ENCODE peak calls at places on chromosomes 6 and 20, in four cellular contexts. One of them, this sample, is unnamed.

GRCh38 chr6:156279306-156279969 is 497.7 kb upstream of the ARID1B start:
- DNase-seq in neuronal stem cell: no peak
- DNase-seq in GM12878: peak
- DNase-seq in SK-N-SH: peak
- DNase-seq in this sample: no peak

GRCh38 chr20:35284992-35285805 is 627 bp upstream of the EIF6 start:
- DNase-seq in neuronal stem cell: no peak
- DNase-seq in GM12878: no peak
- DNase-seq in SK-N-SH: no peak
- DNase-seq in this sample: no peak

GRCh38 chr6:46719099-46719498 is 16.1 kb downstream of the PLA2G7 start:
- DNase-seq in neuronal stem cell: no peak
- DNase-seq in GM12878: no peak
- DNase-seq in SK-N-SH: no peak
- DNase-seq in this sample: no peak

GRCh38 chr6:140237251-140237650 is 862.8 kb upstream of the CITED2 start:
- DNase-seq in neuronal stem cell: no peak
- DNase-seq in GM12878: no peak
- DNase-seq in SK-N-SH: no peak
- DNase-seq in this sample: no peak

GRCh38 chr6:166670894-166671293 is 43.8 kb upstream of the RPS6KA2 start:
- DNase-seq in neuronal stem cell: no peak
- DNase-seq in GM12878: no peak
- DNase-seq in SK-N-SH: no peak
- DNase-seq in this sample: no peak

GRCh38 chr20:50395258-50395729 is 114.9 kb upstream of the PTPN1 start:
- DNase-seq in neuronal stem cell: no peak
- DNase-seq in GM12878: no peak
- DNase-seq in SK-N-SH: no peak
- DNase-seq in this sample: no peak

GRCh38 chr6:24358219-24358821 is 461 bp upstream of the DCDC2 start:
- DNase-seq in neuronal stem cell: no peak
- DNase-seq in GM12878: no peak
- DNase-seq in SK-N-SH: no peak
- DNase-seq in this sample: no peak

GRCh38 chr6:89956182-89956581 is 61.9 kb downstream of the GJA10 start:
- DNase-seq in neuronal stem cell: no peak
- DNase-seq in GM12878: no peak
- DNase-seq in SK-N-SH: no peak
- DNase-seq in this sample: no peak

GRCh38 chr20:46557231-46557956 is 6.9 kb upstream of the OCSTAMP start:
- DNase-seq in neuronal stem cell: no peak
- DNase-seq in GM12878: no peak
- DNase-seq in SK-N-SH: no peak
- DNase-seq in this sample: no peak

GRCh38 chr20:2089447-2089846 is 12.2 kb upstream of the STK35 start:
- DNase-seq in neuronal stem cell: no peak
- DNase-seq in GM12878: no peak
- DNase-seq in SK-N-SH: no peak
- DNase-seq in this sample: no peak

GRCh38 chr6:118163609-118164008 is 256.5 kb downstream of the SLC35F1 start:
- DNase-seq in neuronal stem cell: no peak
- DNase-seq in GM12878: no peak
- DNase-seq in SK-N-SH: no peak
- DNase-seq in this sample: no peak

GRCh38 chr6:87772597-87773530 is 70.8 kb upstream of the AKIRIN2 start:
- DNase-seq in neuronal stem cell: no peak
- DNase-seq in GM12878: no peak
- DNase-seq in SK-N-SH: peak
- DNase-seq in this sample: no peak
- H2AFZ ChIP-seq in neuronal stem cell: peak
- H2AFZ ChIP-seq in GM12878: no peak
- H2AFZ ChIP-seq in SK-N-SH: peak
- H2AFZ ChIP-seq in this sample: no peak

GRCh38 chr6:109466212-109466923 is 10.8 kb upstream of the MICAL1 start:
- DNase-seq in neuronal stem cell: no peak
- DNase-seq in GM12878: no peak
- DNase-seq in SK-N-SH: no peak
- DNase-seq in this sample: no peak
- H3K27ac ChIP-seq in neuronal stem cell: no peak
- H3K27ac ChIP-seq in GM12878: no peak
- H3K27ac ChIP-seq in SK-N-SH: no peak
- H3K27ac ChIP-seq in this sample: no peak

GRCh38 chr20:33472868-33473267 is 17.0 kb upstream of the CBFA2T2 start:
- DNase-seq in neuronal stem cell: no peak
- DNase-seq in GM12878: no peak
- DNase-seq in SK-N-SH: no peak
- DNase-seq in this sample: no peak
- H2AFZ ChIP-seq in neuronal stem cell: no peak
- H2AFZ ChIP-seq in GM12878: no peak
- H2AFZ ChIP-seq in SK-N-SH: no peak
- H2AFZ ChIP-seq in this sample: no peak

GRCh38 chr6:35027807-35028206 is 113.3 kb downstream of the TCP11 start:
- DNase-seq in neuronal stem cell: no peak
- DNase-seq in GM12878: no peak
- DNase-seq in SK-N-SH: no peak
- DNase-seq in this sample: no peak
- H3K27ac ChIP-seq in neuronal stem cell: no peak
- H3K27ac ChIP-seq in GM12878: no peak
- H3K27ac ChIP-seq in SK-N-SH: no peak
- H3K27ac ChIP-seq in this sample: no peak

DNA sequence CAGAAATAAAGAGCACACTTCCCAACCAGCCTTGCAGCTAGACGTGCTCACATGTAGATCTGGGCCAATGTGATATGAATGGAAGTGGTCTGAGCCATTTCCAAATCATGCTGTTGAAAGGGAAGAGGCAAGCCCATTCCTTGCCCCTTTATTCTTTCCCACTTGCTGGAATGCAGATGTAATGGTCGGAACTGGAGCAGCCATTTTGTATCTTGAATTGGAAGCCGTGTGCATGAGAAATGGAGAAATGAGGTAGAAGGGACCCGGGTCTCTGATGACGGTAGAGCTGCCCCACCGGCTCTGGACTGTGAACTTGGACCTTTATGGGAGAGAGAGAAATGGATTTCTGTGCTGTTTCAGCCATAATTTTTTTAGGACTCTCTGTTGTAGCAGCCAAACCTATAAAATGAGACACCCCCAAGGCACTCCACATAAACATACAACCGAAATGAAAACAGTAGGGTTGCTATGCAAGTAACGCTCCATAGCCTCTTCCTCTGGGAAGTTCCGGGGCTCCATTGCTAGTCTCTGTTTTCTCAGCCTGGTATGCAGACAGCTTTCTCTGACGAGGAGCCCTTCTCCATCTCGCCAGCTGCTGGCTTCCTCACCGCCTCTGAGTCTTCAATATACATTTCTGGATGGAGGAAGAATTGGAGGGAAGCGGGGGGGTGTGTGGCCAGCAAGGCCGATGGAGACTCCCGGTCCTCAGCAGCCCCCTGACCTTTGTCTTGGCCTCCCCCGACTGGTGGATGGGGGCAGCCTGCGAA is 54.7 kb upstream of the STX16 start:
- DNase-seq in neuronal stem cell: no peak
- DNase-seq in GM12878: no peak
- DNase-seq in SK-N-SH: no peak
- DNase-seq in this sample: no peak
- H2AFZ ChIP-seq in neuronal stem cell: peak
- H2AFZ ChIP-seq in GM12878: no peak
- H2AFZ ChIP-seq in SK-N-SH: no peak
- H2AFZ ChIP-seq in this sample: no peak

GRCh38 chr6:81894286-81894685 is 141.8 kb upstream of the TENT5A start:
- DNase-seq in neuronal stem cell: no peak
- DNase-seq in GM12878: no peak
- DNase-seq in SK-N-SH: no peak
- DNase-seq in this sample: no peak
- H3K27ac ChIP-seq in neuronal stem cell: no peak
- H3K27ac ChIP-seq in GM12878: no peak
- H3K27ac ChIP-seq in SK-N-SH: no peak
- H3K27ac ChIP-seq in this sample: no peak

DNA sequence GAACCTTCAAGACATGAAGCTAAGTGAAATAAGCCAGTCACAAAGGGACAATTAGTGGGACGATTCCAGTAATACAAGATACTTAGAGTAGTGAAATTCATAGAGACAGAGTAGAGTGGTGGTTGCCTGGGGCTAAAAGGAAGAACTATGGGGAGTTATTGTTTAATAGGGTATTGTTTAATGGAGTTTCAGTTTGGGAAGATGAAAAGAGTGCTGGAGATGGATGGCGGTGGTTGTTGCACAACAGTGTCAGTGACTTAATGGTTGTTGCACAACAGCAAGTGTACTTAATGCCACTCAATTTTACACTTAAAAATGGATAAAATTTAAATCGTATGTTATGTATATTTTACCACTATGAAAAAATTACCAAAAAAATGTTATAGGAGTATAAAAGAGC is 209.7 kb upstream of the TENT5A start:
- DNase-seq in neuronal stem cell: no peak
- DNase-seq in GM12878: no peak
- DNase-seq in SK-N-SH: no peak
- DNase-seq in this sample: no peak
- H2AFZ ChIP-seq in neuronal stem cell: no peak
- H2AFZ ChIP-seq in GM12878: no peak
- H2AFZ ChIP-seq in SK-N-SH: no peak
- H2AFZ ChIP-seq in this sample: no peak

GRCh38 chr6:109059148-109059547 is 35.5 kb downstream of the SESN1 start:
- DNase-seq in neuronal stem cell: no peak
- DNase-seq in GM12878: no peak
- DNase-seq in SK-N-SH: no peak
- DNase-seq in this sample: no peak

GRCh38 chr6:109059591-109060021 is 35.0 kb downstream of the SESN1 start:
- DNase-seq in neuronal stem cell: no peak
- DNase-seq in GM12878: no peak
- DNase-seq in SK-N-SH: no peak
- DNase-seq in this sample: no peak

GRCh38 chr6:109058620-109059019 is 36.0 kb downstream of the SESN1 start:
- DNase-seq in neuronal stem cell: no peak
- DNase-seq in GM12878: no peak
- DNase-seq in SK-N-SH: no peak
- DNase-seq in this sample: no peak

GRCh38 chr6:109062216-109062615 is 32.4 kb downstream of the SESN1 start:
- DNase-seq in neuronal stem cell: no peak
- DNase-seq in GM12878: no peak
- DNase-seq in SK-N-SH: no peak
- DNase-seq in this sample: no peak

GRCh38 chr6:109060585-109060984 is 34.1 kb downstream of the SESN1 start:
- DNase-seq in neuronal stem cell: no peak
- DNase-seq in GM12878: no peak
- DNase-seq in SK-N-SH: no peak
- DNase-seq in this sample: no peak
- H3K27ac ChIP-seq in neuronal stem cell: no peak
- H3K27ac ChIP-seq in GM12878: no peak
- H3K27ac ChIP-seq in SK-N-SH: no peak
- H3K27ac ChIP-seq in this sample: no peak

GRCh38 chr6:56378966-56379608 is 131.7 kb upstream of the COL21A1 start:
- DNase-seq in neuronal stem cell: no peak
- DNase-seq in GM12878: no peak
- DNase-seq in SK-N-SH: no peak
- DNase-seq in this sample: no peak
- H2AFZ ChIP-seq in neuronal stem cell: no peak
- H2AFZ ChIP-seq in GM12878: no peak
- H2AFZ ChIP-seq in SK-N-SH: no peak
- H2AFZ ChIP-seq in this sample: no peak

This sample was measured in DND-41.